ENCODE peak calls at places on chromosome 20, in nine cellular contexts. H is GM23248, Q is endothelial cell of umbilical vein, E is astrocyte, O is PC-3, P is mammary epithelial cell, Z is SK-N-SH, I is PC-9, T is HCT116. Y is an unnamed sample.

GRCh38 chr20:44212792-44213191 is 2.2 kb upstream of the OSER1 start:
- DNase-seq in H (peak), Q (no peak), E (peak), O (peak), P (peak), Z (no peak), I (no peak), T (no peak), Y (no peak)

GRCh38 chr20:37567331-37567665 is 39.6 kb upstream of the BLCAP start:
- DNase-seq in H (no peak), Q (no peak), E (no peak), O (no peak), P (no peak), Z (no peak), I (no peak), T (no peak), Y (no peak)

GRCh38 chr20:25291432-25292133 is 43.7 kb downstream of the PYGB start:
- DNase-seq in H (no peak), Q (no peak), E (no peak), O (no peak), P (no peak), Z (no peak), I (no peak), T (no peak), Y (no peak)

GRCh38 chr20:21918398-21918797 is 212.9 kb downstream of the PAX1 start:
- DNase-seq in H (no peak), Q (no peak), E (no peak), O (no peak), P (no peak), Z (no peak), I (no peak), T (no peak), Y (no peak)

GRCh38 chr20:62357681-62358080 is 9.4 kb downstream of the LAMA5 start:
- DNase-seq in H (no peak), Q (no peak), E (no peak), O (no peak), P (no peak), Z (no peak), I (no peak), T (no peak), Y (no peak)

GRCh38 chr20:31661625-31662371 is 24.1 kb downstream of the COX4I2 start:
- DNase-seq in H (peak), Q (peak), E (peak), O (peak), P (peak), Z (peak), I (peak), T (peak), Y (peak)

GRCh38 chr20:50187403-50188051 is 3.1 kb upstream of the CEBPB start:
- DNase-seq in H (peak), Q (no peak), E (peak), O (peak), P (peak), Z (no peak), I (peak), T (no peak), Y (peak)

GRCh38 chr20:49979030-49979832 is 3.5 kb upstream of the SNAI1 start:
- DNase-seq in H (peak), Q (peak), E (no peak), O (peak), P (no peak), Z (peak), I (peak), T (peak), Y (peak)

GRCh38 chr20:23884771-23885162 is 5.2 kb upstream of the CST5 start:
- DNase-seq in H (no peak), Q (no peak), E (no peak), O (no peak), P (no peak), Z (no peak), I (no peak), T (no peak), Y (no peak)

GRCh38 chr20:34046330-34046729 is 52.6 kb downstream of the RALY start:
- DNase-seq in H (no peak), Q (no peak), E (no peak), O (no peak), P (no peak), Z (no peak), I (no peak), T (no peak), Y (no peak)

GRCh38 chr20:48393311-48393685 is 434.5 kb downstream of the PREX1 start:
- DNase-seq in H (no peak), Q (no peak), E (no peak), O (no peak), P (no peak), Z (no peak), I (no peak), T (no peak), Y (no peak)

GRCh38 chr20:23180451-23180921 is 94.4 kb upstream of the CD93 start:
- DNase-seq in H (no peak), Q (no peak), E (no peak), O (no peak), P (no peak), Z (no peak), I (no peak), T (no peak), Y (peak)

GRCh38 chr20:32231847-32232246 is 24.2 kb downstream of the POFUT1 start:
- DNase-seq in H (no peak), Q (peak), E (no peak), O (no peak), P (no peak), Z (no peak), I (no peak), T (no peak), Y (no peak)

GRCh38 chr20:16476032-16476431 is 97.2 kb downstream of the KIF16B start:
- DNase-seq in H (peak), Q (peak), E (no peak), O (peak), P (peak), Z (peak), I (peak), T (peak), Y (peak)

GRCh38 chr20:62025832-62026563 is 39.7 kb downstream of the TAF4 start:
- DNase-seq in H (peak), Q (peak), E (peak), O (no peak), P (no peak), Z (peak), I (no peak), T (no peak), Y (peak)

GRCh38 chr20:54397292-54398155 is 77.9 kb upstream of the DOK5 start:
- DNase-seq in H (peak), Q (peak), E (peak), O (no peak), P (no peak), Z (no peak), I (no peak), T (no peak), Y (no peak)

GRCh38 chr20:44706371-44707258 is 8.6 kb upstream of the CCN5 start:
- DNase-seq in H (peak), Q (no peak), E (no peak), O (no peak), P (peak), Z (no peak), I (no peak), T (no peak), Y (no peak)

GRCh38 chr20:16397053-16397452 is 176.2 kb downstream of the KIF16B start:
- DNase-seq in H (peak), Q (no peak), E (peak), O (no peak), P (no peak), Z (no peak), I (no peak), T (no peak), Y (no peak)

GRCh38 chr20:50691585-50692552 is 527 bp upstream of the RIPOR3 start:
- DNase-seq in H (peak), Q (no peak), E (peak), O (no peak), P (peak), Z (peak), I (no peak), T (no peak), Y (peak)

GRCh38 chr20:20138301-20139064 is 86.2 kb downstream of the CFAP61 start:
- DNase-seq in H (no peak), Q (no peak), E (no peak), O (no peak), P (no peak), Z (no peak), I (no peak), T (no peak), Y (no peak)

DNA sequence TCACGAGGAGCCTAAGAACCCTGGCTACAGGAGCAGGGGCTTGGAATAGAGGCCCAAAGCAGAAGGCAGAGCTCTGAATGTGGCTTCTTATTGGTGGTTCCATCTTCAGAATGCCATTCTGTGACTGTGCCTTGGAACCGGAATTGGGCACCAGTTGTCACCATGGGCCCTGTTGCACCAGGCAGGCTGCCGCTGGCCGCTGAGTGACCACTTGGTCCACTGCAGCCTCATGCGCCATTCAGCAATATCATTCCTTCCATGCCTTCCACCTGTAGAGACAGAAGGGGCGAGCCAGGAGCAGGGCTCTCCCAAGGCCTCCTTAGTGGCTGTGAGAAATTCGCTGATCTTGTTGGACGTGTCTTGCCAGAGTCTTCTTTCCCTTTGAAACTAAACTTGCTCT is 270.3 kb upstream of the CHD6 start:
- DNase-seq in H (no peak), Q (no peak), E (no peak), O (no peak), P (no peak), Z (no peak), I (no peak), T (no peak), Y (no peak)
- H3K4me2 ChIP-seq in H (no peak), Q (no peak), E (no peak), O (no peak), P (no peak), Z (no peak), I (no peak), T (no peak), Y (no peak)

GRCh38 chr20:51861726-51862466 is 59.6 kb upstream of the SALL4 start:
- DNase-seq in H (no peak), Q (no peak), E (peak), O (no peak), P (no peak), Z (no peak), I (no peak), T (no peak), Y (peak)
- H3K4me2 ChIP-seq in H (no peak), Q (no peak), E (peak), O (no peak), P (no peak), Z (no peak), I (no peak), T (no peak), Y (no peak)

GRCh38 chr20:36153204-36153603 is 1.3 kb upstream of the EPB41L1 start:
- DNase-seq in H (no peak), Q (no peak), E (no peak), O (no peak), P (no peak), Z (no peak), I (no peak), T (no peak), Y (no peak)
- H3K4me2 ChIP-seq in H (no peak), Q (no peak), E (no peak), O (no peak), P (no peak), Z (no peak), I (peak), T (no peak), Y (no peak)

DNA sequence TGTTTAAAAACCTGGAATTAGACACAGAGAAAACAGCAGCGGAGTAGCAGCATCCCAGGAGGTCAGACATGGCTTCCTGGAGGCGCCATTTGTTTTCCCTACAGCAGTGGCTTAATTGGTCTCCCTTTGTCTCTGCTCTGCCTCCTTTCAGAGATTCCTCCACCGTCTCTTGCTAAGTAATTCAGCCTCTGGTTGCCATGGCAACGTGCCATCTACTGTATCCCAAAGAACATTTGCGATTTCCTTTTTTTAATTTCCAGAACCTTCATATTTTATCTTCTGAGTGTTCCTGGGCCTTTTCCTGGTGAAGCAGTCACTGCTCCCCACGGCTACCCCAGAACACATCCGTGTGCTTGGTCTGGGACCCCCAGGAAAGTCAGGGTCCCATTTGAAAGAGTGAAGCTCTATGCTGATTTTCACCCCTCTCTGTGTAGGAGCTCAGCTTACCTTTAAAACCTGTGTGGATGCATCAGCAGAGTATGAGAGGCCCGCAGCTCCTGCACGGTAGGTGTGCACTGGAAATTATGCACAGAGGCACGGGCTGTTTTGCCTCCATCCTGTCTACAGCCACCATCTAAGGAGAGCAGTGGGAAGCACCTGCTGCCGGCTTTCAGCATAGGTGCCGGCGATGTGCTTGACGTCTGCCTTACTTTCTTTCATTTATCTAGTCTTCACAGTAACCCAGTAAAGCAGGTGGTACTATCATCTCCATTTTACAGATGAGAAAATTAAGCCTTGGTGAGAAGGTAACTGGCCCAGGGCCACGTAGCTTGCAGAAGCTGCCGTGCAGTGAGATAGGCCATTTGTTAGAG is 122.9 kb downstream of the SYCP2 start:
- DNase-seq in H (peak), Q (no peak), E (no peak), O (no peak), P (no peak), Z (peak), I (no peak), T (no peak), Y (no peak)
- H3K4me2 ChIP-seq in H (no peak), Q (no peak), E (no peak), O (no peak), P (no peak), Z (no peak), I (no peak), T (no peak), Y (no peak)

DNA sequence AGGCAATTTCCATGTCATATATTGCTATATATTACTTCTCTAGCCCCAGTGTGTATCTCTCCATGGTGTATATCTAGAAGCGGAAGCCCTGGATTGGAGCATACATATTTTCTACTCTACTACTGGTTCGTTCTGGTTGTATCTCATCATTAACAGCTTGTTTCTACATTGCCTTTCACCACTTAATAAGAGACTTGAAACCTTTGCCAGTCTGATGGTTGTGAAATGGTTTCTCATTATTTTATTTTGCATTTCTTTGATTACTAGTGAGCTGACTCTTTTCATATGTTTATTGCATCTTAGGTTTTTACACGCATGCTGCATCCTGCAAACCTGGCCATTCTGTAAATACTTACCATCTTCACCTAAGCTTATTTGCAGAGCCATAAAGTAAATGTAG is 3.6 kb downstream of the DSTN start:
- DNase-seq in H (no peak), Q (no peak), E (no peak), O (no peak), P (no peak), Z (no peak), I (no peak), T (no peak), Y (no peak)
- H3K4me2 ChIP-seq in H (no peak), Q (no peak), E (peak), O (peak), P (peak), Z (no peak), I (no peak), T (no peak), Y (no peak)

DNA sequence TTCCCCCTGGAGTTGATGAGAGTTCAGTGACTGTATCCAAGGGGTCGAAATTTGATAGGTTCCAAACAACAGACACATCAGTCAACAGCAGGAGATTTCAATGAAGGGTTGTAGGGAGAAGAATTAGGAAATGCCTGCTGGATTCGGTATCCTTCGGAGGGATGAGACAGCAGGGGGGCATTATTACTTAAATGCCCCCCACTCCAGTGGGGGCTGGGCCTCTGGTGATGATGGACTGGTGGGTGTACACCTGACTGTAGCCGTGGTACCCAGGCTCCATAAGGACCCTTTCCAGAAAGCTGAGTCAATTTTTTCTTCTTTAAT is 41.2 kb downstream of the ZMYND8 start:
- DNase-seq in H (peak), Q (peak), E (no peak), O (peak), P (no peak), Z (no peak), I (no peak), T (no peak), Y (peak)
- H3K4me2 ChIP-seq in H (peak), Q (no peak), E (peak), O (peak), P (peak), Z (peak), I (peak), T (peak), Y (no peak)

DNA sequence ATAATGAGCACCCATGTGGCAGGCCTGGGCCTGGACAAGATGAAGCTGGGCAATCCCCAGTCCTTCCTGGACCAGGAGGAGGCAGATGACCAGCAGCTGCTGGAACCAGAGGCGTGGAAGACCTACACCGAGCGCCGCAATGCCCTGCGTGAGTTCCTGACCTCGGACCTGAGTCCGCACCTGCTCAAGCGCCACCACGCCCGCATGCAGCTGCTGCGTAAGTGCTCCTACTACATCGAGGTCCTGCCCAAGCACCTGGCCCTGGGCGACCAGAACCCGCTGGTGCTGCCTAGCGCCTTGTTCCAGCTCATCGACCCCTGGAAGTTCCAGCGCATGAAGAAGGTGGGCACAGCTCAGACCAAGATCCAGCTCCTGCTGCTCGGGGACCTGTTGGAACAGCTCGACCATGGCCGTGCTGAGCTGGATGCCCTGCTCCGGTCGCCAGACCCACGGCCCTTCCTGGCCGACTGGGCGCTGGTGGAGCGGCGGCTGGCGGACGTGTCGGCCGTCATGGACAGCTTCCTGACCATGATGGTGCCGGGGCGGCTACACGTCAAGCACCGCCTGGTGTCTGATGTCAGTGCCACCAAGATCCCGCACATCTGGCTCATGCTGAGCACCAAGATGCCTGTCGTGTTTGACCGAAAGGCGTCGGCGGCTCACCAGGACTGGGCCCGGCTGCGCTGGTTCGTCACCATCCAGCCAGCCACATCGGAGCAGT is 1.9 kb downstream of the FNDC11 start:
- DNase-seq in H (no peak), Q (no peak), E (no peak), O (no peak), P (no peak), Z (no peak), I (no peak), T (no peak), Y (no peak)
- H3K4me2 ChIP-seq in H (no peak), Q (no peak), E (no peak), O (no peak), P (no peak), Z (no peak), I (no peak), T (no peak), Y (no peak)

DNA sequence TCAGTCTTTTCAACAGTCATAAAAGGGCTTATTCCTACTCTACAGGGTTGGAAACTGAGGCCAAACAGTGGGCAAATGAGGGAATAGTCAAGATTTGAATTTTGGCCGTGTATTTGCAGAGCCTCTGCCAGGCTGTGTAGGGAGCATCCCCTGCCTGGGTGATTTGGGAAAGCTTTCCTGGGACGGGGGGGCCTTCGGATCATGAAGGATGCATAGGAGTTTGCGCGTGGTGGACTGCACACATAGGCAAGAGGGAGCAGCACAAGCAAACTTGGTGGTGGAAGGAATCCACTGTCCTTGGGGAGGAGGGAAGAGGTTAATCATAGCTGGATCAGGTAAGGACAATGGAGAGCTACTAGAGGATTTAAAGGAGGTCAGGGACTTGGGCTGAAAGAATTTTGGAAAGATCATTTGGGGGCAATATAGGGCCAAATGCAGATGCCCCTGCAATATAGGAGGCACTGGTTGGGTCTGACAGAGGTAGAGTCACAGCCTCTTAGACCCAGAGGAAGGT is 2.5 kb downstream of the PTPRA start:
- DNase-seq in H (no peak), Q (no peak), E (no peak), O (no peak), P (no peak), Z (no peak), I (no peak), T (no peak), Y (no peak)
- H3K4me2 ChIP-seq in H (no peak), Q (no peak), E (no peak), O (peak), P (no peak), Z (no peak), I (peak), T (no peak), Y (no peak)

DNA sequence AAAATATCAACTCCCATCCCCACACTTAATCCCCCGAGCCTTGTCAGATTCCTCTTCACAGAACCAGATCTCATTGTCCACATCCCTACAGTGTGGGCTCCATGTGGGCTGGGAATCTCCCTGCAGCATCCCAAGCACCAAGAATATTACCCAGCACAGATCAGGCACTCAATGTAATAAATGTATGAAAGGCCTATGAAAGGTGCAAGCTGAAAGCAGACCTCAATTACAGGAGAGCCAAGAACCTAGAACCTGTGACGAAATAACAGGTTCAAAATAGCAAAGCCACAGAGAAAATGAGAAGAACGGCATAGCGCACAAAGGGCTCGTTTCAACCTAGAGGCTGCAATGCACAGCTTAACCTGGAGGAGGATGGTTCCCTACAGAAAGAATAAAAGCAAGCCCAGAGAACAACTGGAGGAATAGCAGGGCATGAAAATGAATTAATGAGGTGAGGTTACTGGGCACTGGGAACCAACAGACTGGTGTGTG is 3.1 kb downstream of the SLC23A2 start:
- DNase-seq in H (peak), Q (no peak), E (no peak), O (peak), P (no peak), Z (no peak), I (no peak), T (no peak), Y (no peak)
- H3K4me2 ChIP-seq in H (no peak), Q (no peak), E (no peak), O (no peak), P (no peak), Z (no peak), I (no peak), T (no peak), Y (no peak)